ENCODE peak calls at places on chromosome 2, in four cellular contexts. G is C1 segment of cervical spinal cord, X is LoVo, R is NCI-H1436. S is an unnamed sample.

GRCh38 chr2:19474128-19474527 is 115.7 kb upstream of the OSR1 start:
- DNase-seq in G (peak; percentile 24), X (peak; percentile 50), R (no peak), S (no peak)

GRCh38 chr2:40680547-40680946 is 228.7 kb upstream of the SLC8A1 start:
- DNase-seq in G (no peak), X (no peak), R (no peak), S (no peak)

GRCh38 chr2:30455339-30455738 is 8.3 kb downstream of the LCLAT1 start:
- DNase-seq in G (no peak), X (peak; percentile 12), R (no peak), S (no peak)

GRCh38 chr2:11466307-11467125 is 555 bp upstream of the E2F6 start:
- DNase-seq in G (no peak), X (no peak), R (no peak), S (no peak)

GRCh38 chr2:200193331-200193730 is 113.2 kb upstream of the SPATS2L start:
- DNase-seq in G (no peak), X (no peak), R (no peak), S (no peak)

GRCh38 chr2:121089005-121089510 is 195.9 kb downstream of the TFCP2L1 start:
- DNase-seq in G (no peak), X (no peak), R (no peak), S (no peak)

GRCh38 chr2:102238039-102238756 is 51.4 kb downstream of the IL1RL2 start:
- DNase-seq in G (no peak), X (no peak), R (no peak), S (no peak)

GRCh38 chr2:26640781-26641564 is at the start of gene CIB4:
- DNase-seq in G (no peak), X (peak; percentile 54), R (no peak), S (no peak)

GRCh38 chr2:217326238-217327022 is 466.6 kb upstream of the TNP1 start:
- DNase-seq in G (no peak), X (no peak), R (peak; percentile 42), S (no peak)

GRCh38 chr2:235981629-235982028 is 186.6 kb downstream of the GBX2 start:
- DNase-seq in G (no peak), X (no peak), R (no peak), S (no peak)

GRCh38 chr2:120809576-120810440 is 74.1 kb downstream of the GLI2 start:
- DNase-seq in G (no peak), X (no peak), R (no peak), S (no peak)

GRCh38 chr2:152406119-152406835 is 71.3 kb downstream of the FMNL2 start:
- DNase-seq in G (no peak), X (no peak), R (no peak), S (no peak)

GRCh38 chr2:127451981-127452380 is 33.8 kb downstream of the PROC start:
- DNase-seq in G (no peak), X (no peak), R (no peak), S (no peak)

GRCh38 chr2:201831469-201831868 is 25.1 kb downstream of the CDK15 start:
- DNase-seq in G (no peak), X (peak; percentile 22), R (no peak), S (no peak)

GRCh38 chr2:160703648-160704585 is 210.3 kb upstream of the RBMS1 start:
- DNase-seq in G (no peak), X (no peak), R (no peak), S (no peak)

GRCh38 chr2:115560671-115561070 is 1118.2 kb downstream of the DPP10 start:
- DNase-seq in G (no peak), X (no peak), R (no peak), S (no peak)

GRCh38 chr2:85166021-85166420 is 32.8 kb downstream of the TCF7L1 start:
- DNase-seq in G (no peak), X (no peak), R (no peak), S (no peak)

GRCh38 chr2:6301426-6301825 is 564.3 kb downstream of the CMPK2 start:
- DNase-seq in G (no peak), X (no peak), R (no peak), S (no peak)

GRCh38 chr2:207768891-207769596 is 662 bp downstream of the FZD5 start:
- DNase-seq in G (peak; percentile 54), X (peak; percentile 23), R (no peak), S (no peak)

GRCh38 chr2:63406641-63407040 is 181.6 kb downstream of the WDPCP start:
- DNase-seq in G (no peak), X (no peak), R (no peak), S (no peak)

GRCh38 chr2:11533278-11534077 is at the start of gene GREB1:
- DNase-seq in G (no peak), X (no peak), R (no peak), S (no peak)

GRCh38 chr2:138059487-138059886 is 95.2 kb downstream of the HNMT start:
- DNase-seq in G (no peak), X (no peak), R (no peak), S (no peak)

GRCh38 chr2:223916181-223916900 is 28.8 kb downstream of the WDFY1 start:
- DNase-seq in G (no peak), X (no peak), R (no peak), S (no peak)

GRCh38 chr2:49335546-49335945 is 181.2 kb upstream of the FSHR start:
- DNase-seq in G (no peak), X (no peak), R (no peak), S (no peak)

GRCh38 chr2:73594241-73594640 is 48.0 kb downstream of the NAT8 start:
- DNase-seq in G (no peak), X (no peak), R (no peak), S (no peak)

GRCh38 chr2:127422631-127423475 is 4.6 kb downstream of the PROC start:
- DNase-seq in G (no peak), X (peak; percentile 45), R (peak; percentile 23), S (no peak)

GRCh38 chr2:63734510-63734909 is 107.2 kb upstream of the UGP2 start:
- DNase-seq in G (no peak), X (peak; percentile 17), R (no peak), S (no peak)

GRCh38 chr2:64543006-64543697 is 19.0 kb downstream of the AFTPH start:
- DNase-seq in G (no peak), X (no peak), R (no peak), S (no peak)

GRCh38 chr2:85429213-85429923 is 10.9 kb downstream of the SH2D6 start:
- DNase-seq in G (no peak), X (no peak), R (no peak), S (no peak)

GRCh38 chr2:723761-724160 is 46.6 kb upstream of the TMEM18 start:
- DNase-seq in G (no peak), X (no peak), R (no peak), S (no peak)

GRCh38 chr2:232998666-232998985 is 14.4 kb downstream of the NGEF start:
- DNase-seq in G (no peak), X (no peak), R (no peak), S (no peak)

GRCh38 chr2:157662401-157662800 is 33.7 kb upstream of the ACVR1C start:
- DNase-seq in G (no peak), X (no peak), R (no peak), S (no peak)

GRCh38 chr2:53630001-53630606 is 137.5 kb upstream of the CHAC2 start:
- DNase-seq in G (no peak), X (no peak), R (no peak), S (no peak)

GRCh38 chr2:213152065-213152794 is 818 bp upstream of the IKZF2 start:
- DNase-seq in G (peak; percentile 76), X (peak; percentile 29), R (no peak), S (no peak)

GRCh38 chr2:120060088-120060623 is 47.3 kb downstream of the EPB41L5 start:
- DNase-seq in G (no peak), X (no peak), R (no peak), S (no peak)

GRCh38 chr2:158781562-158781961 is 13.6 kb upstream of the DAPL1 start:
- DNase-seq in G (no peak), X (no peak), R (no peak), S (no peak)

GRCh38 chr2:1808921-1809551 is 64.7 kb upstream of the PXDN start:
- DNase-seq in G (no peak), X (no peak), R (no peak), S (no peak)

GRCh38 chr2:143759455-143759854 is 630.2 kb downstream of the ARHGAP15 start:
- DNase-seq in G (no peak), X (no peak), R (no peak), S (no peak)

S was measured in anterior cingulate cortex.